ENCODE peak calls at places on chromosome 2, in four cellular contexts. A is IMR-90, J is GM12878, Q is A549. B is an unnamed sample.

GRCh38 chr2:11330457-11331142 is 13.8 kb downstream of the ROCK2 start:
- DNase-seq in A (no peak), J (no peak), Q (no peak), B (no peak)

GRCh38 chr2:38665854-38666577 is at the start of gene GALM:
- DNase-seq in A (peak; percentile 96), J (no peak), Q (peak; percentile 86), B (peak; percentile 89)

GRCh38 chr2:200330351-200331120 is 24.0 kb downstream of the SPATS2L start:
- DNase-seq in A (no peak), J (no peak), Q (no peak), B (no peak)

GRCh38 chr2:133839677-133840076 is 271.4 kb upstream of the NCKAP5 start:
- DNase-seq in A (no peak), J (no peak), Q (no peak), B (no peak)

GRCh38 chr2:694174-694573 is 17.0 kb upstream of the TMEM18 start:
- DNase-seq in A (peak; percentile 77), J (no peak), Q (no peak), B (no peak)

GRCh38 chr2:27559228-27559627 is 23.6 kb upstream of the ZNF512 start:
- DNase-seq in A (no peak), J (no peak), Q (no peak), B (no peak)

GRCh38 chr2:9287400-9288059 is 80.9 kb downstream of the ASAP2 start:
- DNase-seq in A (peak; percentile 99), J (no peak), Q (peak; percentile 99), B (no peak)

GRCh38 chr2:230564805-230565779 is 147.6 kb upstream of the CAB39 start:
- DNase-seq in A (peak; percentile 63), J (no peak), Q (no peak), B (no peak)

GRCh38 chr2:135980450-135981080 is 4.9 kb downstream of the DARS1 start:
- DNase-seq in A (no peak), J (peak; percentile 41), Q (no peak), B (no peak)

GRCh38 chr2:127389778-127390435 is 2.1 kb upstream of the MAP3K2 start:
- DNase-seq in A (no peak), J (no peak), Q (no peak), B (no peak)

GRCh38 chr2:227503433-227504406 is 31.8 kb downstream of the AGFG1 start:
- DNase-seq in A (peak; percentile 57), J (no peak), Q (peak; percentile 58), B (peak; percentile 69)

GRCh38 chr2:227504700-227505099 is 32.7 kb downstream of the AGFG1 start:
- DNase-seq in A (no peak), J (no peak), Q (no peak), B (no peak)

GRCh38 chr2:227497158-227497557 is 25.2 kb downstream of the AGFG1 start:
- DNase-seq in A (no peak), J (no peak), Q (no peak), B (no peak)

GRCh38 chr2:227499971-227500630 is 28.1 kb downstream of the AGFG1 start:
- DNase-seq in A (no peak), J (no peak), Q (no peak), B (no peak)
- TF ChIP-seq ELK1 in A (no peak), J (no peak), Q (no peak), B (no peak)

GRCh38 chr2:55965966-55966365 is 42.4 kb upstream of the EFEMP1 start:
- DNase-seq in A (peak; percentile 20), J (no peak), Q (no peak), B (no peak)
- TF ChIP-seq SMC3 in A (no peak), J (no peak), Q (no peak), B (no peak)

GRCh38 chr2:50691518-50691917 is 340.4 kb downstream of the NRXN1 start:
- DNase-seq in A (no peak), J (no peak), Q (no peak), B (no peak)
- TF ChIP-seq ELK1 in A (no peak), J (no peak), Q (no peak), B (no peak)

DNA sequence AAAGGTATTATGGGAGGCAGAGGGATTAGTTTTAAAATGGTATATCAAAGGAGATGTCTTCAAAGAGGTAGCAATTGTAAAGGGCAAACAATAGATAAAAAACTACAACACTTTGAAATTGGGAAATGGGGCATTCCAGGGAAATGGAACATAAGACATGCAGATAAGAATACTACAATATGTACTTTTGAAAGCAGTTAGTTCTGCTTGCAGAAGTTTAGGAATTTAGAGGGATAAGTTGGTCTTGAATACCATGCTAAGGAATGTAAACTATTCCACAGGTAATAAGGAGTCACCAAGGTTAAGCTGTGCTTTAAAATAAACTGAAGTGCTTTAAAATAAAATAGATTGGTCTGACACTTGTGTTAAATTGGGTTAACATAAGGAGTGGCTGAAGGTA is 571.7 kb upstream of the ACVR2A start:
- DNase-seq in A (no peak), J (no peak), Q (no peak), B (no peak)
- TF ChIP-seq SMC3 in A (no peak), J (no peak), Q (no peak), B (no peak)

DNA sequence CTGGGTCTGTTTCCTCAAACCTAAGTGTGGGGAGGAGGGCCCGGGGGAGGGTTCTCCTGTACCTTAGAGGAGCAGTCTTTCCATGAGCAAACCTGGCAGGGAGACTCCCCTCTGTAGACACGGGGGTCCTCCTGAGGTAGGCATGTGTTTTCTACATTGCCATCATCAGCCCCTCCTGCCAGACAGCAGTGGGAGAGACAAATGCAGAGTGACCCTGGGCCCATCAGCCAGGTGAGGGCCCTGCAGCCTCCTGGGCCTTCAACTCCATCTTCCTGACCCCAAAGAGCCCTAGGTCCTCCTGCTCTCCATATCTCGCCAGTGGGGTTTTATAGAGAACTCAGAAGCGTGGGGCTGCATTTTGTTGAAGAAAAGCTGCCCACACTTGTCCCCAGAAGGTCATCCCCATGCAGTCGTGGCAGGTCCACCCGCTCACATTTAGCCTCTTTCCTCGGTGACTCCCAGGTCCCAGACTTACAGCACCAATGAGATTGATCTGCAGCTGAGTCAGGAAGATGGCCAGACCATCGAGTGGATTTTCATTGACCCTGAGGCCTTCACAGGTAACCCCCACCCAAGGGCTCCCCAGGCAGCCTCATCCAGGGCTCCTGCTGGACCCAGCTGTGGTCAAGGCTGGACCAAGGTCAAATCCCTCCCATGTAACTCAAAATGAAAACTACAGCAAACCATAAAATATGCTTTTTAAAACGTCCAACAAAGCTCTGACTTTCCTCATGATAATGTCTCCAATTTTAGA is 2.6 kb downstream of the CHRNG start:
- DNase-seq in A (no peak), J (no peak), Q (no peak), B (no peak)
- TF ChIP-seq ELK1 in A (no peak), J (no peak), Q (no peak), B (no peak)

DNA sequence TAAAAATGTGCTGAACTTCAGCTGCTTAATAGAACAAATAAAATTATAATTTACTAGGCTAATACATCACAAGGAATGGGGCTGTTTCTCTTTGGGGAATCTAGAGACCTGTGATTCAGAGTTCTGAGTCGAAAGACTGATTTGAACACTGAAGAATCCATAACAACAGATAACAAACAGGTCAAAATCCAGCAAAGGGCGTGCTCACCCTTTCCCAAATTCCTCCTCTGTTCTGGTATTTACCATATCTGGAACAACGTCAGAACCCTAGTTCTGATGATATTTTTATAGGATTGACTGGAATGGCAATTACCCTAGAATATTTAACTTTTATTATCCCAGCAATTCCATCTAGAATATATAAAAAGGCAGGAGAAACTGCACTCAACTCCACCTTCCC is 66.0 kb upstream of the ITGA6 start:
- DNase-seq in A (peak; percentile 31), J (no peak), Q (no peak), B (no peak)
- TF ChIP-seq SMC3 in A (no peak), J (no peak), Q (no peak), B (no peak)

GRCh38 chr2:140997997-140998396 is 1132.8 kb downstream of the LRP1B start:
- DNase-seq in A (peak; percentile 18), J (no peak), Q (no peak), B (no peak)
- TF ChIP-seq ELK1 in A (no peak), J (no peak), Q (no peak), B (no peak)